ENCODE peak calls at places on chromosomes 16 and 17, in seven cellular contexts. R is omental fat pad, X is transverse colon, Z is esophagus squamous epithelium, G is HFFc6, A is mammary epithelial cell, N is upper lobe of right lung. T is an unnamed sample.

GRCh38 chr17:31754239-31754945 is 104.7 kb downstream of the COPRS start:
- DNase-seq in N (no peak), A (peak), R (no peak), G (peak), Z (no peak), X (no peak), T (no peak)

GRCh38 chr17:12256380-12256995 is 235.8 kb downstream of the MAP2K4 start:
- DNase-seq in X (peak), Z (no peak), N (no peak), R (no peak), A (peak), G (peak), T (no peak)

GRCh38 chr17:72702998-72703397 is 389.5 kb downstream of the SLC39A11 start:
- DNase-seq in N (no peak), G (no peak), R (no peak), X (no peak), A (peak), Z (no peak), T (no peak)

GRCh38 chr17:63446218-63446980 is at the start of gene CYB561:
- DNase-seq in Z (no peak), A (peak), N (peak), R (no peak), G (no peak), X (peak), T (no peak)

GRCh38 chr17:76139801-76140660 is 1.0 kb downstream of the FOXJ1 start:
- DNase-seq in R (no peak), G (no peak), X (peak), N (peak), Z (no peak), A (no peak), T (peak)

GRCh38 chr17:4968166-4968915 is 724 bp upstream of the SPAG7 start:
- DNase-seq in N (peak), R (no peak), A (no peak), X (no peak), Z (no peak), G (no peak), T (no peak)

GRCh38 chr17:39462644-39463375 is 1.5 kb downstream of the CDK12 start:
- DNase-seq in N (peak), R (no peak), Z (no peak), A (peak), X (peak), G (no peak), T (peak)

GRCh38 chr16:11797957-11798299 is 870 bp upstream of the ZC3H7A start:
- DNase-seq in G (no peak), X (no peak), Z (no peak), A (no peak), N (no peak), R (no peak), T (no peak)

GRCh38 chr16:85665929-85666328 is 22.8 kb downstream of the GINS2 start:
- DNase-seq in Z (no peak), R (no peak), G (no peak), X (no peak), N (no peak), A (no peak), T (peak)

GRCh38 chr16:55240933-55241332 is 83.1 kb upstream of the IRX6 start:
- DNase-seq in G (no peak), X (no peak), R (no peak), A (no peak), Z (no peak), N (no peak), T (no peak)

GRCh38 chr17:71926746-71927398 is 193.9 kb upstream of the SOX9 start:
- DNase-seq in N (no peak), R (no peak), Z (no peak), X (no peak), A (peak), G (no peak), T (no peak)

GRCh38 chr17:74151551-74152315 is 51.7 kb upstream of the RPL38 start:
- DNase-seq in Z (no peak), A (no peak), G (no peak), X (no peak), N (no peak), R (no peak), T (no peak)

GRCh38 chr17:46964315-46965265 is 14.5 kb downstream of the RPRML start:
- DNase-seq in X (no peak), A (no peak), N (peak), Z (no peak), R (no peak), G (peak), T (no peak)

GRCh38 chr17:27340990-27341595 is 47.2 kb downstream of the WSB1 start:
- DNase-seq in A (no peak), Z (no peak), X (no peak), R (no peak), N (no peak), G (no peak), T (no peak)

GRCh38 chr17:52244689-52245088 is 86.2 kb upstream of the CA10 start:
- DNase-seq in Z (no peak), G (no peak), R (no peak), X (no peak), A (no peak), N (no peak), T (no peak)

GRCh38 chr16:88688013-88688778 is 1.9 kb upstream of the SNAI3 start:
- DNase-seq in A (no peak), G (no peak), R (no peak), N (no peak), X (peak), Z (no peak), T (no peak)

DNA sequence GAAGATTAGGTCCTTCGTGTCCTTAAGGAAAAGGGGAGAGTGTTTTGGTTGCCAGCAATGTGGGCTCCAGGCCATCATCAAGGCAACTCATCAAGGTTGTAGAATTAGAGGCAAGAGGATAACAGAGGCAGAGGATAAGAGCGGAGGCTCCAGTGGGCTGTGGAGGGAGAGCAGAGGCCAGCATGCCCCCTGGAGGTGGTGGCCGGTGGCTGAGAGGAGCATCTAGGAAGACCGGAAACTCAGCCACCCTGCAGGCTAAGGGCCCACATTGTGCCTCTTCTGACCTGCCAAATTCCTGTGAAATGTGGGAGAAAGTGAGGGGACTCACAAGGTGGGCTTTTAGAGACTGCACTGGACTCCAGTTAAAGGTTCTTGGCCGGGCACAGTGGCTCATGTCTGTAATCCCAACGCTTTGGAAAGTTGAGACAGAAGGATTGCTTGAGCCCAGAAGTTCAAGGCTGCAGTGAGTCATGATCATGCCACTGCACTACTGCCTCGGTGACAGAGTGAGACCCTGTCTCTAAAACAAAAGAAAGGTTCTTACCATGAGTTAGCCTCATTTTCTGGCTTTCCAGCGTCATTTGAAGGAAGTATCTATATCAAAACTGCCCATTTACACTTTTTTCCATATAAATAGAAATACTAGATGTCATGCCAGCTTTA is 62.7 kb upstream of the ADORA2B start:
- DNase-seq in R (no peak), A (no peak), G (no peak), Z (no peak), N (no peak), X (no peak), T (no peak)
- TF ChIP-seq CTCF in R (no peak), A (no peak), G (peak), Z (no peak), N (no peak), X (no peak), T (peak)

GRCh38 chr17:78358538-78359215 is 1.2 kb downstream of the SOCS3 start:
- DNase-seq in Z (no peak), X (peak), N (no peak), A (peak), R (no peak), G (peak), T (peak)
- TF ChIP-seq CTCF in Z (no peak), X (no peak), N (no peak), A (no peak), R (no peak), G (no peak), T (no peak)

GRCh38 chr16:3937066-3937875 is 56.8 kb upstream of the CREBBP start:
- DNase-seq in N (peak), G (no peak), R (no peak), A (no peak), Z (no peak), X (no peak), T (peak)

GRCh38 chr16:3935921-3936320 is 55.4 kb upstream of the CREBBP start:
- DNase-seq in A (no peak), R (no peak), N (peak), X (no peak), Z (no peak), G (no peak), T (peak)

GRCh38 chr16:3938471-3938842 is 57.9 kb upstream of the CREBBP start:
- DNase-seq in X (no peak), G (no peak), Z (no peak), N (peak), A (no peak), R (no peak), T (no peak)

GRCh38 chr16:3934491-3935185 is 54.1 kb upstream of the CREBBP start:
- DNase-seq in R (no peak), A (no peak), G (no peak), X (no peak), N (peak), Z (no peak), T (peak)

GRCh38 chr16:3938843-3939624 is 58.5 kb upstream of the CREBBP start:
- DNase-seq in R (no peak), A (no peak), Z (no peak), G (peak), X (peak), N (peak), T (no peak)
- TF ChIP-seq CTCF in R (peak), A (peak), Z (peak), G (peak), X (peak), N (peak), T (peak)

DNA sequence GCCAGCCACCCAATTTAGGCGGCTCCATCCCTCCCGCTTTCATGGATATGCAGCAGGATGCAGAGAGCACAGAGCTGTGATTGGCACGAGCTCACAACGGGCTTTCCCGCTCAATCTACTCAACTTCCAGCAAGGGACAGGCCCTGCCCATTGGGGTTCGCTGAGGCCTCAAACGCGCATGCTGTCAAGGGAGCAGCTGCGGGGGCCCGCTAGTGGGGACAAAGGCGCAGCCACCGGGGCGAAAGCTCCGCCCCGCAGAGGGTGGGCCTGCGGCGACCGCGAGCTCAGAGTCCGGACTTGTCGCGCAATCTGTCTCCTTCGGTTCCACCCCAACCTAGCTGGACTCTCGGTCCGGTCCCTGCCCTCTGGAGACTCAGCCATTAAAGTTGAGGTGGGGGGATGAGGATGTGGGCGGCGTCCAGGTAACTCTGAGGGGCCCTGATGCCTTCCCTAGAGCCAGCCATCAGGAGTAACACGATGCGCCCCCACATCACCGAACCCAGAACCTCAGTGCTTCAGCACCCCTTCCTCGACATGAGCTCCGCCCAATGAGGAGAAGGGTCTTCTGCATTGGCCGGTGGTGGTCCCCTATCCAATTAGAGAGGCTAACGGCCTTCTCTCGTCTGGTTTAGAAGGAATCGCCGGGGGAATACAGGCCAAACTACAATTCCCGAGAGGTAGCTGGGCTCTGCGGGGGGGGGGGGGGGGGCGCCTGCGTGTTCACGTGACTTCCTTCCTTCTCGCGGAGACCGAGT is 489 bp upstream of the NFATC3 start:
- DNase-seq in Z (peak), N (peak), X (peak), R (peak), A (peak), G (peak), T (no peak)
- TF ChIP-seq CTCF in Z (peak), N (peak), X (peak), R (no peak), A (no peak), G (no peak), T (no peak)

GRCh38 chr16:83882118-83882879 is 16.6 kb upstream of the MLYCD start:
- DNase-seq in A (no peak), G (no peak), X (no peak), N (no peak), Z (no peak), R (no peak), T (no peak)

GRCh38 chr16:83878838-83879237 is 20.1 kb upstream of the MLYCD start:
- DNase-seq in X (no peak), A (peak), R (no peak), N (no peak), G (peak), Z (no peak), T (no peak)
- TF ChIP-seq CTCF in X (peak), A (peak), R (no peak), N (peak), G (peak), Z (peak), T (peak)

GRCh38 chr17:81329927-81330883 is 35.1 kb upstream of the SLC38A10 start:
- DNase-seq in N (peak), A (no peak), R (no peak), G (no peak), Z (no peak), X (peak), T (no peak)
- TF ChIP-seq CTCF in N (no peak), A (no peak), R (no peak), G (peak), Z (no peak), X (no peak), T (peak)

DNA sequence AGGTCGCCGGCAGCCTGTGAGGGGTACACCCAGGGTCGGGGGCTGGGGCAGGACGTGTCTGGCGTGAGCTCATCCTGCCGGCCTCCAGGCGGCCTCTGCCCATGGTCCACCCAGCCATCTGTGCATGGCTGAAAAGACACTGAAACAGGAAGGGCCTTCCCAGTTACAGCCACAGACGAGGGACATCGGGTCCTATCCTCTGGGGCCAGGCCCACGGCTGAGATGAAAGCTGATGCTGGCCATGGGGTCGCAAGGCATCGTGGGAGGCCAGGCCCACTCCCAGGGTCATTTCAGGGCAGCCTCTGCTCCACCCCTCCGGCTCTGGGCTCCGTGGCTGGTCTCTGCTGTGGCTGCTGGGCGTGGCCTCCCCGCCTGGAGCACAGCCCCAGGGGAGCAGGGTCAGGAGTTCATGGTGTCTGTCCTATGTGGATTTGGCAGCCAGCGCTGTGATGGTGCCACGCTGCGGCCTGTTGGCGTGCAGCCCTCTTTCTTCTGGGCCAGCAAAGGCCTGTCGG is 16.6 kb upstream of the ATP6V0C start:
- DNase-seq in Z (no peak), G (no peak), R (no peak), N (peak), X (no peak), A (no peak), T (no peak)
- TF ChIP-seq CTCF in Z (no peak), G (no peak), R (no peak), N (no peak), X (no peak), A (no peak), T (no peak)

DNA sequence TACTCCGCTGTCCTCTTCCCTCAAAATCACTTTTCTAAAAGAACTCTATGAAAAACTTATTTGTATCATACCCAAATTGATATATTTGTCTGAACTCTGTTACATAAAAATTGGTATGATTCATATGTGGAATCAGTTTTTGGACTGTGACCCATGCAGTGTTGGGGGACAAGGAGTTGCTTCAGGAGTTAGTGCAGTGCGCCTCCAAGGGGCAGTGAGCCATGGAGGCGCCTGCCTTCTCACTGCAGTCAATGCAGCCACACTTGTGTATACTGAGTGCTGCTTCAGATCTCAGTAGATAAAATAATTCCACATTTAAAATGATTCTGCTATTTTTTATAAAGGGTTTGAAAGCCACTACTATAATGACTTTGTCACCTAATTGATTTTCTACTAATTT is 32.5 kb downstream of the DGKE start:
- DNase-seq in N (no peak), A (no peak), R (no peak), G (no peak), X (no peak), Z (no peak), T (no peak)
- TF ChIP-seq CTCF in N (peak), A (no peak), R (no peak), G (peak), X (no peak), Z (no peak), T (no peak)

DNA sequence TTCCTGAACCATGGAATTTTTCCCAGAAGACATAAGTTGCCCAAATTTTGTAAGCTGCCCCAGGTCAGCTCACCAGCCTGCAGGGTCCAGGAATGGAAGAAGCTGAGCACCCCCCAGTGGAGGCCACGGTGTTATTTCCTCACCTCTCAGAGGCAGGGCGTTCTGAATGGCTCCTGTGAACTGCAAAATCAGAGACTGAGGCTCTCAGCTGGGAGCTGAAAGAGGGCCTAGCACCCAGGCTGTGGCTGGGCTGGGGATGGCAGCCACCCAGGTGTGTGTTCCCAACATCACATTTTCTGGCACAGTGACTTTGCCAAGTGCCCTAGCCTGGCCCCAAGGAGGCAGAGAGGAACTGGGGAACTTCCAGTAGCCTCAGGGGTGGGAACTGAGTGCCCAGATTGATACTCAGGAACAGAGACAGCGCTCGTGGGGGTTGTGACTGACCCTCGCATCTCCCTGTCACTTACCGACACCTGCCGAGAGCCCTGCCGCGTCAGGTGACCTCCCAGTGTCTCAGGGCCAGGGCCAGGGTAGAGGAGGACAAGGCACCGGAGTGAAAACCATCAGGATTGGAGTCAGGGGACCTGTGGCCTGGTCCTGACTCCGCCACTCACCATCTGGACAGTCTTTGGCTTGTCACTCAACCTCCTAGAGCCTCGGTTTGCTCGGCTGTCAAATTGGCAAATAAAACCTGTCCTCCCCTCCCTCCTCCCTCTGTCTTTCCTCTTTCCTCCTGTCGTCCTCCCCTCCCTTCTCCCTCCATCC is 11.3 kb downstream of the CACNG4 start:
- DNase-seq in X (no peak), R (no peak), G (no peak), N (no peak), Z (no peak), A (peak), T (no peak)
- TF ChIP-seq CTCF in X (no peak), R (no peak), G (peak), N (no peak), Z (no peak), A (peak), T (peak)